ENCODE peak calls at places on chromosomes 4 and X, in eight cellular contexts. U is sigmoid colon, Z is omental fat pad, D is left ventricle myocardium inferior, A is AG09309, B is RWPE1, C is BE2C, T is choroid plexus epithelial cell. Q is an unnamed sample.

GRCh38 chr4:125735107-125735506 is 420.4 kb downstream of the FAT4 start:
- DNase-seq in U (no peak), Z (peak), D (no peak), A (peak), B (peak), C (no peak), T (peak), Q (no peak)

GRCh38 chr4:94357624-94358023 is 15.0 kb upstream of the HPGDS start:
- DNase-seq in U (no peak), Z (no peak), D (no peak), A (no peak), B (no peak), C (no peak), T (no peak), Q (no peak)

GRCh38 chr4:76926841-76927240 is 22.7 kb upstream of the SEPTIN11 start:
- DNase-seq in U (no peak), Z (no peak), D (no peak), A (no peak), B (no peak), C (no peak), T (no peak), Q (no peak)

GRCh38 chr4:56460085-56460484 is 7.3 kb upstream of the SRP72 start:
- DNase-seq in U (no peak), Z (no peak), D (no peak), A (no peak), B (no peak), C (no peak), T (peak), Q (no peak)

GRCh38 chr4:1041936-1042330 is 30.5 kb downstream of the FGFRL1 start:
- DNase-seq in U (no peak), Z (no peak), D (no peak), A (no peak), B (no peak), C (no peak), T (no peak), Q (no peak)

GRCh38 chr4:156906325-156906724 is 65.3 kb downstream of the PDGFC start:
- DNase-seq in U (no peak), Z (no peak), D (no peak), A (no peak), B (peak), C (no peak), T (no peak), Q (no peak)

GRCh38 chr4:88757776-88758175 is 60.1 kb upstream of the NAP1L5 start:
- DNase-seq in U (no peak), Z (no peak), D (no peak), A (no peak), B (no peak), C (no peak), T (no peak), Q (no peak)

GRCh38 chr4:34723606-34724005 is 1520.7 kb downstream of the ARAP2 start:
- DNase-seq in U (no peak), Z (no peak), D (no peak), A (no peak), B (no peak), C (no peak), T (peak), Q (no peak)

GRCh38 chrX:15235001-15235400 is 34.9 kb downstream of the ASB9 start:
- DNase-seq in U (no peak), Z (no peak), D (no peak), A (no peak), B (no peak), C (no peak), T (no peak), Q (no peak)

GRCh38 chr4:155208258-155209054 is at the start of gene NPY2R:
- DNase-seq in U (peak), Z (no peak), D (no peak), A (no peak), B (no peak), C (peak), T (no peak), Q (no peak)

GRCh38 chrX:134571831-134572230 is 86.4 kb downstream of the PLAC1 start:
- DNase-seq in U (no peak), Z (no peak), D (no peak), A (no peak), B (no peak), C (no peak), T (no peak), Q (no peak)

GRCh38 chr4:25088342-25088952 is 57.7 kb upstream of the LGI2 start:
- DNase-seq in U (no peak), Z (no peak), D (peak), A (no peak), B (no peak), C (no peak), T (peak), Q (no peak)

GRCh38 chrX:24928114-24928513 is 87.7 kb downstream of the ARX start:
- DNase-seq in U (no peak), Z (no peak), D (no peak), A (no peak), B (no peak), C (peak), T (no peak), Q (no peak)

GRCh38 chr4:48141048-48141447 is 7.0 kb upstream of the TXK start:
- DNase-seq in U (no peak), Z (no peak), D (no peak), A (peak), B (peak), C (no peak), T (peak), Q (no peak)

GRCh38 chrX:1440506-1440905 is 12.2 kb downstream of the ASMTL start:
- DNase-seq in U (peak), Z (no peak), D (no peak), A (no peak), B (no peak), C (no peak), T (no peak), Q (no peak)

GRCh38 chr4:182560358-182560757 is 317.2 kb downstream of the TENM3 start:
- DNase-seq in U (no peak), Z (no peak), D (no peak), A (no peak), B (no peak), C (peak), T (peak), Q (no peak)

GRCh38 chrX:94492541-94492940 is 818.5 kb downstream of the FAM133A start:
- DNase-seq in U (no peak), Z (no peak), D (no peak), A (no peak), B (no peak), C (no peak), T (no peak), Q (no peak)

GRCh38 chrX:153662266-153662665 is 11.3 kb downstream of the PNCK start:
- DNase-seq in U (peak), Z (peak), D (peak), A (no peak), B (no peak), C (peak), T (peak), Q (peak)

GRCh38 chr4:74654230-74654681 is 140.1 kb downstream of the BTC start:
- DNase-seq in U (no peak), Z (no peak), D (no peak), A (no peak), B (no peak), C (no peak), T (peak), Q (no peak)

GRCh38 chrX:154750301-154751120 is at the start of gene GAB3:
- DNase-seq in U (no peak), Z (no peak), D (peak), A (no peak), B (no peak), C (peak), T (peak), Q (peak)

GRCh38 chr4:156685308-156685707 is 286.3 kb downstream of the PDGFC start:
- DNase-seq in U (no peak), Z (no peak), D (no peak), A (no peak), B (no peak), C (no peak), T (no peak), Q (no peak)

GRCh38 chr4:21290562-21290961 is 590.3 kb downstream of the PACRGL start:
- DNase-seq in U (no peak), Z (no peak), D (no peak), A (no peak), B (no peak), C (no peak), T (no peak), Q (no peak)

GRCh38 chr4:1993169-1993516 is 15.6 kb downstream of the NELFA start:
- DNase-seq in U (no peak), Z (no peak), D (no peak), A (no peak), B (no peak), C (no peak), T (no peak), Q (no peak)

GRCh38 chr4:74057588-74057987 is 19.1 kb upstream of the CXCL3 start:
- DNase-seq in U (no peak), Z (no peak), D (no peak), A (no peak), B (no peak), C (no peak), T (no peak), Q (no peak)

GRCh38 chrX:149074429-149074828 is 430.7 kb downstream of the IDS start:
- DNase-seq in U (no peak), Z (no peak), D (peak), A (no peak), B (no peak), C (no peak), T (peak), Q (no peak)

GRCh38 chr4:5215321-5215720 is 164.0 kb downstream of the STK32B start:
- DNase-seq in U (no peak), Z (no peak), D (no peak), A (no peak), B (no peak), C (no peak), T (no peak), Q (no peak)

GRCh38 chr4:186204611-186205144 is 13.3 kb downstream of the CYP4V2 start:
- DNase-seq in U (no peak), Z (no peak), D (no peak), A (no peak), B (no peak), C (no peak), T (no peak), Q (no peak)

GRCh38 chrX:104172121-104172520 is 5.9 kb downstream of the FAM199X start:
- DNase-seq in U (no peak), Z (no peak), D (no peak), A (no peak), B (no peak), C (no peak), T (peak), Q (no peak)

GRCh38 chrX:44435047-44435446 is 91.6 kb upstream of the EFHC2 start:
- DNase-seq in U (no peak), Z (no peak), D (no peak), A (no peak), B (no peak), C (no peak), T (no peak), Q (no peak)
- TF ChIP-seq CTCF in U (no peak), Z (no peak), D (no peak), A (no peak), B (no peak), C (no peak), T (no peak), Q (no peak)

DNA sequence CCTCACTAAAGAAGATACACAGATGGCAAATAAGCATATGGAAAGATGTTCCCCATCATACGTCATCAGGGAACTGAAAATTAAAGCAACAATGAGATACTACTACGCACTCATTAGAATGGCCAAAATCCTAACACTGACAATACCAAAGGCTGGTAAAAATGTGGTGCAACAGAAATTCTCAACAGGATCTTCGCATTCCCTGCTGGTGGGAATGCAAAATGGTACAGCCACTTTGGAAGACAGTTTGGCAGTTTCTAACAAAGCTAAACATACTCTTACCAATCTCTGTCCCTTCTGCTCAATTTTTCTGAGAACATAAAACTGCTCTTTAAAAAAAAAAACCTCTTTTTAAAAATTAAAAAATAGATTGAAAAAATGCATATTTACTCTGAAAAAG is 300.2 kb downstream of the FBXW7 start:
- DNase-seq in U (no peak), Z (no peak), D (no peak), A (no peak), B (no peak), C (no peak), T (no peak), Q (no peak)
- TF ChIP-seq CTCF in U (no peak), Z (no peak), D (no peak), A (no peak), B (no peak), C (no peak), T (no peak), Q (no peak)

GRCh38 chr4:113358784-113359183 is 309.3 kb downstream of the ANK2 start:
- DNase-seq in U (no peak), Z (no peak), D (no peak), A (no peak), B (no peak), C (no peak), T (no peak), Q (no peak)
- TF ChIP-seq CTCF in U (no peak), Z (no peak), D (no peak), A (no peak), B (no peak), C (no peak), T (peak), Q (no peak)

DNA sequence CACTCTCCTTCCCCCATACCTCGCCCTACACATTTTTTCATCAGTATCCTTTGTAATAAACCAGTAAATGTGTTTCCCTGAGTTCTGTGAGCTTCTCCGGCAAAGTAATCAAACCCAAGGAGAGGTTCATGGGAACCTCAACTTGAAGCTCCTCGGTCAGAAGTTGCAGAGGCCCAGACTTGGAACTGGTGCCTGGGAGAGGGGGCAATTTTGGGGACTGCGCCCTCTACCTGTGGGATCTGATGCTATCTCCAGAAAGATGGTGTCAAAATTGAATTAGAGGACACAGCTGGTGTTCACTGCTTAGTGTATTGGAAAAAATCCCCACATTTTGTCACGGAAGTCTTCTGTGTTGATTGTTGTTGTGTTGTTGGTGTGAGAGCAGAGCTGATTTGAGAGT is 70.6 kb downstream of the ATP11C start:
- DNase-seq in U (no peak), Z (no peak), D (no peak), A (no peak), B (no peak), C (no peak), T (no peak), Q (no peak)
- TF ChIP-seq CTCF in U (no peak), Z (no peak), D (no peak), A (no peak), B (no peak), C (peak), T (peak), Q (no peak)

GRCh38 chr4:83964996-83965541 is 429.2 kb downstream of the GPAT3 start:
- DNase-seq in U (no peak), Z (no peak), D (no peak), A (peak), B (no peak), C (no peak), T (peak), Q (no peak)

GRCh38 chr4:83959160-83959559 is 423.3 kb downstream of the GPAT3 start:
- DNase-seq in U (no peak), Z (no peak), D (no peak), A (no peak), B (no peak), C (no peak), T (no peak), Q (no peak)

GRCh38 chr4:83962492-83962891 is 426.6 kb downstream of the GPAT3 start:
- DNase-seq in U (no peak), Z (no peak), D (no peak), A (no peak), B (no peak), C (no peak), T (no peak), Q (no peak)

GRCh38 chr4:83961575-83961974 is 425.7 kb downstream of the GPAT3 start:
- DNase-seq in U (no peak), Z (no peak), D (no peak), A (no peak), B (peak), C (no peak), T (peak), Q (no peak)
- TF ChIP-seq CTCF in U (no peak), Z (no peak), D (peak), A (peak), B (no peak), C (peak), T (peak), Q (no peak)

GRCh38 chrX:108736509-108737479 is at the start of gene IRS4:
- DNase-seq in U (no peak), Z (no peak), D (no peak), A (no peak), B (no peak), C (peak), T (peak), Q (no peak)
- TF ChIP-seq CTCF in U (no peak), Z (no peak), D (no peak), A (no peak), B (no peak), C (no peak), T (peak), Q (no peak)